ENCODE peak calls at places on chromosomes 12 and 14, in four cellular contexts. J, O, K and F are unnamed samples.

GRCh38 chr12:8823565-8824300 is 1.3 kb downstream of the A2ML1 start:
- DNase-seq in J (peak), O (no peak), K (peak), F (no peak)

GRCh38 chr14:88750413-88750812 is 42.3 kb downstream of the EML5 start:
- DNase-seq in J (no peak), O (no peak), K (no peak), F (no peak)

GRCh38 chr14:68807148-68807600 is 14.3 kb upstream of the ZFP36L1 start:
- DNase-seq in J (peak), O (no peak), K (peak), F (no peak)

GRCh38 chr12:457676-458075 is 2.1 kb upstream of the B4GALNT3 start:
- DNase-seq in J (no peak), O (no peak), K (no peak), F (no peak)

GRCh38 chr12:57868211-57868610 is 21.7 kb upstream of the CTDSP2 start:
- DNase-seq in J (no peak), O (no peak), K (no peak), F (no peak)

GRCh38 chr14:69675877-69676416 is 64.6 kb downstream of the SUSD6 start:
- DNase-seq in J (no peak), O (no peak), K (no peak), F (no peak)

GRCh38 chr14:94162466-94162865 is 11.7 kb upstream of the PPP4R4 start:
- DNase-seq in J (no peak), O (no peak), K (no peak), F (no peak)

GRCh38 chr14:98028156-98028555 is 1231.0 kb downstream of the VRK1 start:
- DNase-seq in J (no peak), O (no peak), K (no peak), F (no peak)

GRCh38 chr12:32115404-32116104 is 8.9 kb downstream of the BICD1 start:
- DNase-seq in J (peak), O (no peak), K (peak), F (no peak)

GRCh38 chr12:53952335-53952694 is 2.4 kb upstream of the HOXC12 start:
- DNase-seq in J (no peak), O (no peak), K (no peak), F (no peak)

GRCh38 chr14:104877066-104877805 is 12.2 kb downstream of the CEP170B start:
- DNase-seq in J (no peak), O (no peak), K (no peak), F (no peak)

GRCh38 chr12:48008950-48009349 is 4.7 kb upstream of the COL2A1 start:
- DNase-seq in J (no peak), O (no peak), K (no peak), F (no peak)